ENCODE peak calls at places on chromosomes 11 and 22, in six cellular contexts. One of them, this sample, is unnamed.
A peak's percentile ranks its signal among the peaks of the same experiment; 100 is the strongest.

GRCh38 chr11:126477526-126478275 is 122.2 kb downstream of the ST3GAL4 start:
- DNase-seq in AG09309: no peak
- DNase-seq in fibroblast of the aortic adventitia: no peak
- DNase-seq in heart left ventricle: no peak
- DNase-seq in A549: no peak
- DNase-seq in fibroblast of lung: no peak
- DNase-seq in this sample: no peak

GRCh38 chr11:69157156-69157821 is 1.6 kb downstream of the SMIM38 start:
- DNase-seq in AG09309: no peak
- DNase-seq in fibroblast of the aortic adventitia: peak; percentile 44
- DNase-seq in heart left ventricle: peak; percentile 83
- DNase-seq in A549: no peak
- DNase-seq in fibroblast of lung: peak; percentile 84
- DNase-seq in this sample: peak; percentile 57

GRCh38 chr22:28952857-28953256 is 69.5 kb downstream of the ZNRF3 start:
- DNase-seq in AG09309: peak; percentile 13
- DNase-seq in fibroblast of the aortic adventitia: peak; percentile 62
- DNase-seq in heart left ventricle: no peak
- DNase-seq in A549: no peak
- DNase-seq in fibroblast of lung: peak; percentile 77
- DNase-seq in this sample: peak; percentile 25

GRCh38 chr22:50531546-50532352 is 1.9 kb upstream of the TYMP start:
- DNase-seq in AG09309: no peak
- DNase-seq in fibroblast of the aortic adventitia: peak; percentile 54
- DNase-seq in heart left ventricle: peak; percentile 90
- DNase-seq in A549: peak; percentile 75
- DNase-seq in fibroblast of lung: peak; percentile 54
- DNase-seq in this sample: peak; percentile 75

GRCh38 chr11:19283998-19284397 is 43.3 kb upstream of the E2F8 start:
- DNase-seq in AG09309: no peak
- DNase-seq in fibroblast of the aortic adventitia: no peak
- DNase-seq in heart left ventricle: no peak
- DNase-seq in A549: no peak
- DNase-seq in fibroblast of lung: no peak
- DNase-seq in this sample: no peak

GRCh38 chr11:121654506-121655480 is 202.0 kb upstream of the SORL1-AS1 start:
- DNase-seq in AG09309: no peak
- DNase-seq in fibroblast of the aortic adventitia: peak; percentile 72
- DNase-seq in heart left ventricle: no peak
- DNase-seq in A549: no peak
- DNase-seq in fibroblast of lung: peak; percentile 51
- DNase-seq in this sample: peak; percentile 27

GRCh38 chr22:21642584-21643448 is 714 bp downstream of the SDF2L1 start:
- DNase-seq in AG09309: no peak
- DNase-seq in fibroblast of the aortic adventitia: peak; percentile 52
- DNase-seq in heart left ventricle: no peak
- DNase-seq in A549: peak; percentile 66
- DNase-seq in fibroblast of lung: peak; percentile 37
- DNase-seq in this sample: peak; percentile 52

GRCh38 chr11:24391165-24391564 is 105.7 kb upstream of the LUZP2 start:
- DNase-seq in AG09309: no peak
- DNase-seq in fibroblast of the aortic adventitia: peak; percentile 4
- DNase-seq in heart left ventricle: no peak
- DNase-seq in A549: peak; percentile 2
- DNase-seq in fibroblast of lung: peak; percentile 70
- DNase-seq in this sample: peak; percentile 69

GRCh38 chr11:124081496-124081895 is 33.8 kb upstream of the VWA5A start:
- DNase-seq in AG09309: no peak
- DNase-seq in fibroblast of the aortic adventitia: no peak
- DNase-seq in heart left ventricle: no peak
- DNase-seq in A549: no peak
- DNase-seq in fibroblast of lung: no peak
- DNase-seq in this sample: no peak

GRCh38 chr11:65417221-65417701 is 5.3 kb upstream of the NEAT1 start:
- DNase-seq in AG09309: no peak
- DNase-seq in fibroblast of the aortic adventitia: peak; percentile 9
- DNase-seq in heart left ventricle: peak; percentile 51
- DNase-seq in A549: no peak
- DNase-seq in fibroblast of lung: peak; percentile 12
- DNase-seq in this sample: no peak

GRCh38 chr11:133835258-133836075 is 9.8 kb downstream of the SPATA19 start:
- DNase-seq in AG09309: no peak
- DNase-seq in fibroblast of the aortic adventitia: peak; percentile 4
- DNase-seq in heart left ventricle: peak; percentile 44
- DNase-seq in A549: peak; percentile 73
- DNase-seq in fibroblast of lung: peak; percentile 44
- DNase-seq in this sample: peak; percentile 64

GRCh38 chr11:9825315-9825714 is 161.4 kb downstream of the SWAP70 start:
- DNase-seq in AG09309: peak; percentile 73
- DNase-seq in fibroblast of the aortic adventitia: peak; percentile 54
- DNase-seq in heart left ventricle: no peak
- DNase-seq in A549: no peak
- DNase-seq in fibroblast of lung: peak; percentile 22
- DNase-seq in this sample: peak; percentile 10

GRCh38 chr11:128469220-128469619 is 118.1 kb downstream of the ETS1 start:
- DNase-seq in AG09309: no peak
- DNase-seq in fibroblast of the aortic adventitia: no peak
- DNase-seq in heart left ventricle: no peak
- DNase-seq in A549: no peak
- DNase-seq in fibroblast of lung: no peak
- DNase-seq in this sample: no peak

GRCh38 chr11:100072131-100072530 is 615.0 kb upstream of the ARHGAP42 start:
- DNase-seq in AG09309: no peak
- DNase-seq in fibroblast of the aortic adventitia: no peak
- DNase-seq in heart left ventricle: no peak
- DNase-seq in A549: no peak
- DNase-seq in fibroblast of lung: no peak
- DNase-seq in this sample: no peak

GRCh38 chr22:31603081-31603525 is 58.9 kb downstream of the PISD start:
- DNase-seq in AG09309: no peak
- DNase-seq in fibroblast of the aortic adventitia: peak; percentile 9
- DNase-seq in heart left ventricle: no peak
- DNase-seq in A549: no peak
- DNase-seq in fibroblast of lung: no peak
- DNase-seq in this sample: no peak

GRCh38 chr11:131038597-131038996 is 122.3 kb upstream of the SNX19 start:
- DNase-seq in AG09309: no peak
- DNase-seq in fibroblast of the aortic adventitia: no peak
- DNase-seq in heart left ventricle: no peak
- DNase-seq in A549: peak; percentile 15
- DNase-seq in fibroblast of lung: peak; percentile 3
- DNase-seq in this sample: peak; percentile 27

GRCh38 chr11:48020092-48020755 is 39.9 kb downstream of the PTPRJ start:
- DNase-seq in AG09309: no peak
- DNase-seq in fibroblast of the aortic adventitia: no peak
- DNase-seq in heart left ventricle: no peak
- DNase-seq in A549: no peak
- DNase-seq in fibroblast of lung: no peak
- DNase-seq in this sample: no peak

GRCh38 chr11:18624161-18624560 is 10.0 kb downstream of the SPTY2D1 start:
- DNase-seq in AG09309: no peak
- DNase-seq in fibroblast of the aortic adventitia: peak; percentile 44
- DNase-seq in heart left ventricle: no peak
- DNase-seq in A549: no peak
- DNase-seq in fibroblast of lung: no peak
- DNase-seq in this sample: no peak

GRCh38 chr11:134055029-134055428 is 13.8 kb upstream of the JAM3 start:
- DNase-seq in AG09309: no peak
- DNase-seq in fibroblast of the aortic adventitia: no peak
- DNase-seq in heart left ventricle: no peak
- DNase-seq in A549: no peak
- DNase-seq in fibroblast of lung: no peak
- DNase-seq in this sample: no peak

GRCh38 chr11:28701760-28702449 is 593.7 kb downstream of the METTL15 start:
- DNase-seq in AG09309: no peak
- DNase-seq in fibroblast of the aortic adventitia: no peak
- DNase-seq in heart left ventricle: no peak
- DNase-seq in A549: peak; percentile 85
- DNase-seq in fibroblast of lung: peak; percentile 11
- DNase-seq in this sample: peak; percentile 36

GRCh38 chr11:28704801-28705200 is 596.6 kb downstream of the METTL15 start:
- DNase-seq in AG09309: no peak
- DNase-seq in fibroblast of the aortic adventitia: no peak
- DNase-seq in heart left ventricle: no peak
- DNase-seq in A549: no peak
- DNase-seq in fibroblast of lung: no peak
- DNase-seq in this sample: peak; percentile 34

GRCh38 chr11:28703371-28703770 is 595.2 kb downstream of the METTL15 start:
- DNase-seq in AG09309: no peak
- DNase-seq in fibroblast of the aortic adventitia: no peak
- DNase-seq in heart left ventricle: no peak
- DNase-seq in A549: no peak
- DNase-seq in fibroblast of lung: no peak
- DNase-seq in this sample: no peak

GRCh38 chr11:28702871-28703270 is 594.7 kb downstream of the METTL15 start:
- DNase-seq in AG09309: no peak
- DNase-seq in fibroblast of the aortic adventitia: no peak
- DNase-seq in heart left ventricle: no peak
- DNase-seq in A549: peak; percentile 20
- DNase-seq in fibroblast of lung: no peak
- DNase-seq in this sample: no peak

DNA sequence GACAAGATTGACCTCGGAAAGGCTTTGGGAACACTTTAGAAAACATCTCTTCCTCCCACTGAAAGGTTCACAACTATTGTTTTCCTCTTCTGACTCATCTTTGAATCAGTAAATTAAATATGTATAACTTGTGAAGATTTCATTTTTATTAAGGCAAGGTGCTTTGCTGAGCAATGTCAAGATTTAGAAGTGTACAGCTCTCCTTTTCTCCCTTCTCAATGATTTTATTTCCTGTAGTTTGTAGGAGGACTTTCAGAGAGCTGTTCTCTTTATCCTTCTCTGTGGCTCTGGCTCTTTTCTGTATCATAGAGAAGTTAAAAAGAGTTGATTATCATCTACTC is 594.2 kb downstream of the METTL15 start:
- DNase-seq in AG09309: no peak
- DNase-seq in fibroblast of the aortic adventitia: peak; percentile 23
- DNase-seq in heart left ventricle: no peak
- DNase-seq in A549: no peak
- DNase-seq in fibroblast of lung: peak; percentile 13
- DNase-seq in this sample: peak; percentile 31
- TF ChIP-seq CTCF in AG09309: no peak
- TF ChIP-seq CTCF in fibroblast of the aortic adventitia: no peak
- TF ChIP-seq CTCF in heart left ventricle: no peak
- TF ChIP-seq CTCF in A549: no peak
- TF ChIP-seq CTCF in fibroblast of lung: no peak
- TF ChIP-seq CTCF in this sample: no peak

DNA sequence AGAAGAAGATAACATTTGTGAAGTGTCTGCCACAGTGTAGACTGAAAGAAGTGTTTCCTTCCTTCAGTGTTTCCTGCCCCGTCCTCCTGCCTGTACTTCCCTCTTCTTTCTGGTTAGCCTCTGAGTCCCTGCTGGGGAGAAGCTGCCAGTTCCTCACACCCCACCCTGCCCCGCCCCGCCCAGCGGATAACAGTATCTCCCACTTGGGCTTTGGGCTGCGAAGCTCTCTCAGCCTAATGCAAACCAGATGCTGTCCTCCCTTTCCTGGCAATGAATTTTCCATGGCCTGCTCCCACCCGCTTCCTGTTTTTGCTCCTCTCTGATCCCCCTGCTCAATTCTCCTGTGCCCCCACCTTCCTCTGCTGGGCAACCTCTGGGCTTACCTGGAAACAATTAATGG is 5.2 kb upstream of the RAB3IL1 start:
- DNase-seq in AG09309: peak; percentile 42
- DNase-seq in fibroblast of the aortic adventitia: peak; percentile 94
- DNase-seq in heart left ventricle: peak; percentile 87
- DNase-seq in A549: no peak
- DNase-seq in fibroblast of lung: peak; percentile 51
- DNase-seq in this sample: peak; percentile 85
- H3K4me3 ChIP-seq in AG09309: no peak overlapping the region
- H3K4me3 ChIP-seq in fibroblast of the aortic adventitia: no peak overlapping the region
- H3K4me3 ChIP-seq in heart left ventricle: no peak overlapping the region
- H3K4me3 ChIP-seq in A549: no peak overlapping the region
- H3K4me3 ChIP-seq in fibroblast of lung: no peak overlapping the region
- H3K4me3 ChIP-seq in this sample: no peak overlapping the region

DNA sequence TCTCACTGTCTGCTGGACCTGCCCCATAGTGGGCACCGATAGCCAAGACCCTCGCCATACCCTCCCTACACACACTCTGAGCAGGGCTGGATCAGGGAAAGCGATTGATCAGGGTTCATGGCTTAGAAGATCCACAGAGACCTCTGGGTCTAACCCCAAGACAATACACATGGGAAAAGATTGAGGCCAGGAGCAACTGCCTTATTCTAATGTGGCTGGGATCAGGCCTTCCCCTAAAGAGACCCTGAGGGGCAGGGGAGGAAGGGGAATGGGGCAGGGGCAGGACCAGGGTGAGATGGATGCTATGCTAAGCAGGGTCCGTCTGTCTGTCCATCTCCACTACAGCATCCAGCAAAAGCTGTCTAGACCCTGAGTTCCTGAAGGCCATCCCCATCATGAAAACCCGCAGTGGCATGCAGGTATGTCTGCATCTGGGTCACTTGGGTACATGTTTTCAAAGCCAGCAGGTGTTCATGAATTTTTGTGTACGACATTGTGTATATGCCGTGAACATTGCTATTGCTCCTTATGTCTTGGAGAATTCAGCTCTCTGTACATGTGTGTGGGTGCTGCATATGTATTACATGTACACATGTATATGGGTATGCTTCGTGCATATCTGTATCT is 15.3 kb upstream of the RELT start:
- DNase-seq in AG09309: no peak
- DNase-seq in fibroblast of the aortic adventitia: no peak
- DNase-seq in heart left ventricle: no peak
- DNase-seq in A549: no peak
- DNase-seq in fibroblast of lung: no peak
- DNase-seq in this sample: no peak
- TF ChIP-seq CTCF in AG09309: no peak
- TF ChIP-seq CTCF in fibroblast of the aortic adventitia: no peak
- TF ChIP-seq CTCF in heart left ventricle: no peak
- TF ChIP-seq CTCF in A549: no peak
- TF ChIP-seq CTCF in fibroblast of lung: no peak
- TF ChIP-seq CTCF in this sample: no peak

GRCh38 chr11:58561394-58562102 is 14.1 kb downstream of the LPXN start:
- DNase-seq in AG09309: no peak
- DNase-seq in fibroblast of the aortic adventitia: no peak
- DNase-seq in heart left ventricle: no peak
- DNase-seq in A549: peak; percentile 40
- DNase-seq in fibroblast of lung: no peak
- DNase-seq in this sample: no peak

GRCh38 chr11:58564226-58564625 is 11.4 kb downstream of the LPXN start:
- DNase-seq in AG09309: no peak
- DNase-seq in fibroblast of the aortic adventitia: no peak
- DNase-seq in heart left ventricle: no peak
- DNase-seq in A549: no peak
- DNase-seq in fibroblast of lung: no peak
- DNase-seq in this sample: no peak

GRCh38 chr11:58562375-58562800 is 13.3 kb downstream of the LPXN start:
- DNase-seq in AG09309: no peak
- DNase-seq in fibroblast of the aortic adventitia: no peak
- DNase-seq in heart left ventricle: no peak
- DNase-seq in A549: no peak
- DNase-seq in fibroblast of lung: no peak
- DNase-seq in this sample: no peak

DNA sequence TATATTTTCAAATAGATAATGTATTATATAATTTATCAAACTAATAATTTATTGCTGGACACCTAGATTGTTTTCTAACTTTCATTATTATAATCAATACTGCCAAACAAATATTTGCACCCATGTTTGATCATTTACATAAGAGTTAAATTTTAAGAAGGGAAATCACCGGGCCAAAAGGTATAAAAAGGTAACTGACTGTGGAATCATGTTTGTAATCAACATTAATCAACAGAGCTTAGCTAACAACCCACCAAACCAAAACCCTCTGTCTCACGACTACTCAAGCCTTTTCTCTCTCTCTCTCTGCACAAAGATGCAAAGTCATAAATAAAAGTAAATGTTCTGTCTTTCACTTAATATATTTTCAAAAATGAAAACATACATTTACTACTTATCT is 14.8 kb downstream of the LPXN start:
- DNase-seq in AG09309: no peak
- DNase-seq in fibroblast of the aortic adventitia: no peak
- DNase-seq in heart left ventricle: no peak
- DNase-seq in A549: no peak
- DNase-seq in fibroblast of lung: no peak
- DNase-seq in this sample: no peak
- H3K4me3 ChIP-seq in AG09309: no peak overlapping the region
- H3K4me3 ChIP-seq in fibroblast of the aortic adventitia: no peak overlapping the region
- H3K4me3 ChIP-seq in heart left ventricle: no peak overlapping the region
- H3K4me3 ChIP-seq in A549: no peak overlapping the region
- H3K4me3 ChIP-seq in fibroblast of lung: no peak overlapping the region
- H3K4me3 ChIP-seq in this sample: no peak overlapping the region

This sample was measured in fibroblast of pulmonary artery.